ENCODE peak calls at places on chromosomes 6 and 20, in ten cellular contexts. M is fibroblast of pulmonary artery, Q is ovary, B is astrocyte of the cerebellum, H is SK-N-SH, X is choroid plexus epithelial cell, L is HL-60, F is pancreas, D is cardiac muscle cell, I is left lung. J is an unnamed sample.
A peak's percentile ranks its signal among the peaks of the same experiment; 100 is the strongest.

GRCh38 chr6:129882510-129883023 is 21.5 kb upstream of the TMEM244 start:
- DNase-seq in H (no peak), X (no peak), D (no peak), M (no peak), I (peak; percentile 28), Q (no peak), L (no peak), F (no peak), B (no peak), J (no peak)

GRCh38 chr6:99614430-99615161 is 8.0 kb downstream of the PRDM13 start:
- DNase-seq in F (peak; percentile 68), D (peak; percentile 46), H (peak; percentile 57), X (no peak), M (no peak), Q (no peak), L (no peak), I (peak; percentile 81), B (no peak), J (no peak)

GRCh38 chr20:3749689-3750639 is 17.5 kb downstream of the HSPA12B start:
- DNase-seq in I (peak; percentile 87), Q (no peak), B (no peak), F (peak; percentile 81), X (no peak), D (peak; percentile 63), M (no peak), L (no peak), H (peak; percentile 98), J (peak; percentile 34)

GRCh38 chr6:133551436-133551835 is 310.3 kb downstream of the EYA4 start:
- DNase-seq in X (peak; percentile 72), B (no peak), H (no peak), F (no peak), I (no peak), D (no peak), M (no peak), Q (no peak), L (no peak), J (no peak)

GRCh38 chr6:135950709-135951108 is 99.2 kb downstream of the PDE7B start:
- DNase-seq in H (no peak), F (no peak), M (no peak), I (no peak), D (no peak), B (no peak), Q (no peak), L (no peak), X (no peak), J (no peak)

GRCh38 chr6:36676142-36677058 is 2.1 kb upstream of the CDKN1A start:
- DNase-seq in X (peak; percentile 57), M (no peak), Q (no peak), H (peak; percentile 55), D (no peak), F (no peak), L (no peak), B (no peak), I (no peak), J (peak; percentile 46)

GRCh38 chr20:25695532-25696383 is 895 bp downstream of the ZNF337 start:
- DNase-seq in M (peak; percentile 11), L (no peak), F (no peak), H (no peak), I (no peak), D (no peak), Q (no peak), B (no peak), X (no peak), J (peak; percentile 47)

GRCh38 chr20:63682384-63683139 is 13.9 kb upstream of the TNFRSF6B start:
- DNase-seq in Q (peak; percentile 44), H (no peak), X (peak; percentile 92), I (no peak), M (peak; percentile 98), B (peak; percentile 83), D (no peak), F (no peak), L (no peak), J (peak; percentile 77)

GRCh38 chr6:84033523-84034451 is at the start of gene MRAP2:
- DNase-seq in X (peak; percentile 17), I (peak; percentile 83), H (peak; percentile 84), B (no peak), M (peak; percentile 3), L (no peak), F (peak; percentile 80), D (peak; percentile 74), Q (no peak), J (peak; percentile 56)

GRCh38 chr6:79650943-79651342 is 19.8 kb downstream of the SH3BGRL2 start:
- DNase-seq in L (no peak), I (no peak), D (no peak), F (no peak), X (no peak), H (no peak), Q (no peak), M (peak; percentile 14), B (no peak), J (no peak)

GRCh38 chr6:166365221-166365620 is 17.5 kb downstream of the MPC1 start:
- DNase-seq in X (peak; percentile 26), L (no peak), B (peak; percentile 67), D (no peak), F (no peak), M (peak; percentile 78), Q (no peak), H (no peak), I (no peak), J (no peak)

GRCh38 chr6:118902731-118903130 is 8.8 kb downstream of the ASF1A start:
- DNase-seq in L (no peak), B (no peak), X (peak; percentile 54), D (no peak), Q (no peak), I (no peak), H (no peak), M (peak; percentile 30), F (no peak), J (no peak)

GRCh38 chr6:55943329-55943728 is 67.9 kb upstream of the BMP5 start:
- DNase-seq in F (no peak), H (no peak), B (peak; percentile 11), Q (no peak), M (peak; percentile 40), D (no peak), I (no peak), X (peak; percentile 70), L (no peak), J (no peak)
- H3K4me3 ChIP-seq in F (no peak overlapping the region), H (no peak overlapping the region), B (no peak overlapping the region), Q (no peak overlapping the region), M (no peak overlapping the region), D (no peak overlapping the region), I (no peak overlapping the region), X (no peak overlapping the region), L (no peak overlapping the region), J (no peak overlapping the region)

DNA sequence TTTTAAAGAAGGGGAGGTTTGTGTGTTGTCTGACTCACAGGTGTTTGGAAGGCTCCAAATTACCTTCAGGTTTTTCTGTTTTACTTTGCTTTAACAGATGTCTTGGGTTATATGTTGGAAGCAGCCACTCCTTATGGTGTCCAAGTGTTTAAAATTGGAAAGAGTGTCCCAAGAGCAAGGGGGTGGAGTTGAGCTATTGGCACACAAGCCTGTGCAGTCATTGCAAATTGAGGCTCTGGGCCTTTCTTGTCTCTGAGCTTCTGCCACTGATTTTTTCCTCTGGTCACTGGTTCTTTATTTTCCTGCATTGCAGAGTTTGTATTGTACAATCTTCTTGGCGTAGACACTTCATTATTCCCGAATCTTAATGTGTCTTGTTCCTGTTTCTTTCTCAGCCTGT is 598.8 kb downstream of the RNF144B start:
- DNase-seq in Q (no peak), M (no peak), L (no peak), I (no peak), X (no peak), H (no peak), B (no peak), F (no peak), D (no peak), J (no peak)
- H3K4me3 ChIP-seq in Q (no peak overlapping the region), M (no peak overlapping the region), L (no peak overlapping the region), I (no peak overlapping the region), X (no peak overlapping the region), H (no peak overlapping the region), B (no peak overlapping the region), F (no peak overlapping the region), D (no peak overlapping the region), J (no peak overlapping the region)

GRCh38 chr6:66103354-66103753 is 396.3 kb upstream of the EYS start:
- DNase-seq in H (no peak), Q (no peak), D (peak; percentile 10), B (no peak), F (no peak), L (no peak), X (peak; percentile 12), M (no peak), I (no peak), J (no peak)

DNA sequence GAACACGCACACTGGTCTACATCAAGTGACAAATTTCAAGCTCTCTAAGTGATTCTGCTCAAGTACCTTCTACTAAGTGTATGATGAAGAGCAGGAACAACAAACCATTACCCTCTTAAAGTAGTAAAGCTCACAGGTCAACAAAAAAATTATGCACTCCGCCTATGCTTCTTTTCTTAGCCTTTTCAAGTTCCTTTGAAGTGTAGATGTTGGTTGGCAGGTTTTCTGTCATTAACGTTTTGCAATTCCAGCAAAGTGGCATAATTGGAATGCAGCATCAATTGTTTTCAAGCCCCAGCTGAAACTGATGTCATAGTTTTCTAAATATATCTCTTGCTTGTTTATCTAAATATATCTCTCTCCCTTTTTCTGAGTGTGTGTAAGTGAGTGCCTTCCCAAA is 396.9 kb upstream of the EYS start:
- DNase-seq in D (peak; percentile 83), B (no peak), M (peak; percentile 3), L (no peak), X (peak; percentile 2), F (no peak), Q (no peak), H (no peak), I (no peak), J (no peak)
- H3K4me3 ChIP-seq in D (no peak overlapping the region), B (no peak overlapping the region), M (no peak overlapping the region), L (no peak overlapping the region), X (no peak overlapping the region), F (no peak overlapping the region), Q (no peak overlapping the region), H (no peak overlapping the region), I (no peak overlapping the region), J (no peak overlapping the region)

DNA sequence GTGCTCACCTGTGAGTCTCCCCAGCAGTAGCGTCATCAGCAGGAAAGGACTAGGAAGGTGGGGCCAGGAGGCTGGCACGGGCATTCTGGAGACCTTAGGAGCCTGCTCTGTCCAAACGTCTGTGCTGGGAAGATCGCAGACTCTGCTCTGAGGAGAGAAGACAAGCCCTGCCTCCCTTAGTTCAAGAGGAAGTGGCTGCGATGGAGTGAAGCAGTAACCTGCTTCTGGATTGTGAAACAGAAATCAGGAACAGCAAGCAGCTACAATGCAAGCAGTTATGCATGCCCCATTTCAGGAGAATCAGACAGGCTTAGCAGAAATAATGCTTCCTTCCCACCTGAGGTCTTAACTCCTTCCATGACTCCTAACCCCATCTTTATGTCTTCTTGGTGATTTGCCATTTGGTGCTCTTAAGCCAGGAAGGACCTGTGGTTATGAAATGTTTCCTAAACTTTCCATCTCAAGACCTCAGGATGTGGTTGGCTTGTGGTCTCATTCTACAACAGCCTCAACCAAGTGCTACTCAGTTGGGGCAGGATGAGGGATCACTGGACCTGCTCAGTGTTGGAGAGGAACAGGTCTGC is at the start of gene SIRPB1:
- DNase-seq in M (no peak), F (no peak), I (no peak), D (no peak), X (no peak), B (no peak), H (no peak), Q (no peak), L (peak; percentile 91), J (peak; percentile 0)
- H3K4me3 ChIP-seq in M (no peak within 1 kb of the TSS), F (no peak within 1 kb of the TSS), I (no peak within 1 kb of the TSS), D (no peak within 1 kb of the TSS), X (no peak within 1 kb of the TSS), B (no peak within 1 kb of the TSS), H (no peak within 1 kb of the TSS), Q (no peak within 1 kb of the TSS), L (peak within 1 kb of the TSS; percentile 67), J (no peak within 1 kb of the TSS)

J was measured in SJCRH30.